ENCODE peak calls at places on chromosomes 6 and 20, in six cellular contexts. One of them, this sample, is unnamed.

GRCh38 chr6:158564243-158565121 is 4.6 kb downstream of the TMEM181 start:
- DNase-seq in kidney epithelial cell: no peak
- DNase-seq in astrocyte: no peak
- DNase-seq in dorsolateral prefrontal cortex: no peak
- DNase-seq in A549: no peak
- DNase-seq in vagina: no peak
- DNase-seq in this sample: no peak

GRCh38 chr6:152356659-152357058 is 280.5 kb downstream of the SYNE1 start:
- DNase-seq in astrocyte: no peak
- DNase-seq in dorsolateral prefrontal cortex: no peak
- DNase-seq in A549: no peak
- DNase-seq in vagina: no peak
- DNase-seq in kidney epithelial cell: no peak
- DNase-seq in this sample: no peak

GRCh38 chr6:15561447-15562199 is 101.2 kb downstream of the DTNBP1 start:
- DNase-seq in vagina: no peak
- DNase-seq in dorsolateral prefrontal cortex: no peak
- DNase-seq in A549: no peak
- DNase-seq in kidney epithelial cell: no peak
- DNase-seq in astrocyte: no peak
- DNase-seq in this sample: no peak

GRCh38 chr6:85401186-85402062 is 48.5 kb upstream of the NT5E start:
- DNase-seq in A549: no peak
- DNase-seq in vagina: no peak
- DNase-seq in astrocyte: no peak
- DNase-seq in dorsolateral prefrontal cortex: no peak
- DNase-seq in kidney epithelial cell: no peak
- DNase-seq in this sample: no peak

GRCh38 chr6:6006428-6007310 is at the start of gene NRN1:
- DNase-seq in dorsolateral prefrontal cortex: no peak
- DNase-seq in kidney epithelial cell: no peak
- DNase-seq in vagina: no peak
- DNase-seq in astrocyte: no peak
- DNase-seq in A549: no peak
- DNase-seq in this sample: no peak

GRCh38 chr20:62356948-62357667 is 10.0 kb downstream of the LAMA5 start:
- DNase-seq in dorsolateral prefrontal cortex: no peak
- DNase-seq in kidney epithelial cell: no peak
- DNase-seq in A549: no peak
- DNase-seq in astrocyte: peak; percentile 59
- DNase-seq in vagina: no peak
- DNase-seq in this sample: no peak

GRCh38 chr6:357261-357790 is 34.2 kb upstream of the IRF4 start:
- DNase-seq in astrocyte: no peak
- DNase-seq in dorsolateral prefrontal cortex: no peak
- DNase-seq in kidney epithelial cell: no peak
- DNase-seq in vagina: no peak
- DNase-seq in A549: no peak
- DNase-seq in this sample: no peak

GRCh38 chr6:93580441-93580840 is 161.1 kb upstream of the EPHA7 start:
- DNase-seq in A549: no peak
- DNase-seq in vagina: no peak
- DNase-seq in kidney epithelial cell: no peak
- DNase-seq in dorsolateral prefrontal cortex: no peak
- DNase-seq in astrocyte: no peak
- DNase-seq in this sample: no peak

GRCh38 chr6:4776967-4777925 is 1.0 kb downstream of the CDYL start:
- DNase-seq in dorsolateral prefrontal cortex: no peak
- DNase-seq in astrocyte: peak; percentile 27
- DNase-seq in kidney epithelial cell: no peak
- DNase-seq in vagina: no peak
- DNase-seq in A549: no peak
- DNase-seq in this sample: no peak

GRCh38 chr20:31835977-31836852 is 9.2 kb downstream of the FOXS1 start:
- DNase-seq in astrocyte: peak; percentile 91
- DNase-seq in dorsolateral prefrontal cortex: peak; percentile 67
- DNase-seq in A549: peak; percentile 56
- DNase-seq in vagina: no peak
- DNase-seq in kidney epithelial cell: peak; percentile 87
- DNase-seq in this sample: no peak

GRCh38 chr6:142275146-142276006 is 26.4 kb upstream of the ADGRG6 start:
- DNase-seq in vagina: no peak
- DNase-seq in A549: peak; percentile 6
- DNase-seq in dorsolateral prefrontal cortex: no peak
- DNase-seq in astrocyte: peak; percentile 6
- DNase-seq in kidney epithelial cell: peak; percentile 25
- DNase-seq in this sample: no peak

GRCh38 chr6:53306819-53307347 is 41.9 kb downstream of the ELOVL5 start:
- DNase-seq in kidney epithelial cell: peak; percentile 87
- DNase-seq in A549: no peak
- DNase-seq in vagina: no peak
- DNase-seq in astrocyte: peak; percentile 75
- DNase-seq in dorsolateral prefrontal cortex: no peak
- DNase-seq in this sample: no peak

GRCh38 chr20:10249048-10249770 is 30.6 kb downstream of the SNAP25 start:
- DNase-seq in astrocyte: peak; percentile 23
- DNase-seq in A549: peak; percentile 51
- DNase-seq in dorsolateral prefrontal cortex: no peak
- DNase-seq in kidney epithelial cell: no peak
- DNase-seq in vagina: no peak
- DNase-seq in this sample: no peak

GRCh38 chr6:78308025-78308424 is 559.3 kb upstream of the IRAK1BP1 start:
- DNase-seq in A549: no peak
- DNase-seq in kidney epithelial cell: no peak
- DNase-seq in dorsolateral prefrontal cortex: no peak
- DNase-seq in astrocyte: no peak
- DNase-seq in vagina: no peak
- DNase-seq in this sample: no peak

GRCh38 chr20:35630636-35631035 is 15.0 kb downstream of the SPAG4 start:
- DNase-seq in kidney epithelial cell: no peak
- DNase-seq in dorsolateral prefrontal cortex: no peak
- DNase-seq in astrocyte: no peak
- DNase-seq in vagina: no peak
- DNase-seq in A549: no peak
- DNase-seq in this sample: no peak

GRCh38 chr6:111653434-111653833 is 47.8 kb upstream of the TRAF3IP2 start:
- DNase-seq in A549: no peak
- DNase-seq in dorsolateral prefrontal cortex: no peak
- DNase-seq in vagina: no peak
- DNase-seq in kidney epithelial cell: no peak
- DNase-seq in astrocyte: no peak
- DNase-seq in this sample: no peak

GRCh38 chr6:26372308-26373144 is 7.5 kb downstream of the BTN3A2 start:
- DNase-seq in kidney epithelial cell: no peak
- DNase-seq in dorsolateral prefrontal cortex: no peak
- DNase-seq in vagina: no peak
- DNase-seq in astrocyte: no peak
- DNase-seq in A549: no peak
- DNase-seq in this sample: no peak

GRCh38 chr20:33167859-33168258 is at the start of gene BPIFA2:
- DNase-seq in A549: no peak
- DNase-seq in dorsolateral prefrontal cortex: no peak
- DNase-seq in kidney epithelial cell: no peak
- DNase-seq in vagina: no peak
- DNase-seq in astrocyte: no peak
- DNase-seq in this sample: no peak

GRCh38 chr20:33172781-33173180 is 4.8 kb downstream of the BPIFA2 start:
- DNase-seq in kidney epithelial cell: no peak
- DNase-seq in astrocyte: no peak
- DNase-seq in A549: no peak
- DNase-seq in dorsolateral prefrontal cortex: no peak
- DNase-seq in vagina: no peak
- DNase-seq in this sample: no peak

GRCh38 chr20:33165416-33166055 is 2.4 kb upstream of the BPIFA2 start:
- DNase-seq in kidney epithelial cell: no peak
- DNase-seq in A549: no peak
- DNase-seq in astrocyte: no peak
- DNase-seq in vagina: no peak
- DNase-seq in dorsolateral prefrontal cortex: no peak
- DNase-seq in this sample: no peak

GRCh38 chr20:33166533-33167113 is 1.3 kb upstream of the BPIFA2 start:
- DNase-seq in A549: no peak
- DNase-seq in kidney epithelial cell: no peak
- DNase-seq in vagina: no peak
- DNase-seq in astrocyte: no peak
- DNase-seq in dorsolateral prefrontal cortex: no peak
- DNase-seq in this sample: no peak

DNA sequence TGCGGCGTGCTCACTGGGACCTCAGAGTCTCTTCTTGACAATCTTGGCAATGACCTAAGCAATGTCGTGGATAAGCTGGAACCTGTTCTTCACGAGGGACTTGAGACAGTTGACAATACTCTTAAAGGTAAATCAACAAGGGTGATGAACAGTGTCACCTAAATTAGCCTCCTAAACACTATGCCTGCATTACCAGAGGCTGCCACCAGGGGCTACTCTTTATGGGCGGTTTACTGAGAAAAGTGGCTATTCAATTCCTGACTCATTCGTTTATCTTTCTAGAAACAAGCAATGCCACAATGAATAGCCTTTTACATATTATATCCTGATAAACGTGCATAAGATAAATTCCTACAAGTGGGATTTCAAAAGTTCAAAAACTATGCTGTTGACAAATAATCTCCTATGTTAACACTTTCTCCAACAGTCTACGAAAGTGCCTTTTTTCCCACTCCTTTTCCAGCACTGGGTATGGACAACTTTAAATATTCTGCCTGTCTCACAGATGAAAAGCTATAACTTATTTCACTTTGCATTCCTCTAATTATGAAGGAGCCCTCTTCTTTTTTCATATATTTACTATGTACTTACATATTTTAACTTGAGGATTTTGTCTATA is 1.3 kb downstream of the BPIFA2 start:
- DNase-seq in astrocyte: no peak
- DNase-seq in dorsolateral prefrontal cortex: no peak
- DNase-seq in A549: no peak
- DNase-seq in vagina: no peak
- DNase-seq in kidney epithelial cell: no peak
- DNase-seq in this sample: no peak
- TF ChIP-seq CTCF in astrocyte: peak; percentile 41
- TF ChIP-seq CTCF in dorsolateral prefrontal cortex: no peak
- TF ChIP-seq CTCF in A549: peak; percentile 1
- TF ChIP-seq CTCF in vagina: no peak
- TF ChIP-seq CTCF in kidney epithelial cell: peak; percentile 52
- TF ChIP-seq CTCF in this sample: peak; percentile 15

GRCh38 chr6:134806151-134806550 is 143.8 kb downstream of the ALDH8A1 start:
- DNase-seq in A549: no peak
- DNase-seq in kidney epithelial cell: no peak
- DNase-seq in vagina: no peak
- DNase-seq in dorsolateral prefrontal cortex: no peak
- DNase-seq in astrocyte: no peak
- DNase-seq in this sample: no peak

GRCh38 chr6:134805163-134805562 is 144.7 kb downstream of the ALDH8A1 start:
- DNase-seq in A549: no peak
- DNase-seq in dorsolateral prefrontal cortex: no peak
- DNase-seq in kidney epithelial cell: no peak
- DNase-seq in astrocyte: no peak
- DNase-seq in vagina: no peak
- DNase-seq in this sample: no peak

GRCh38 chr6:134797400-134798113 is 152.3 kb downstream of the ALDH8A1 start:
- DNase-seq in vagina: no peak
- DNase-seq in A549: no peak
- DNase-seq in kidney epithelial cell: no peak
- DNase-seq in dorsolateral prefrontal cortex: no peak
- DNase-seq in astrocyte: no peak
- DNase-seq in this sample: no peak

DNA sequence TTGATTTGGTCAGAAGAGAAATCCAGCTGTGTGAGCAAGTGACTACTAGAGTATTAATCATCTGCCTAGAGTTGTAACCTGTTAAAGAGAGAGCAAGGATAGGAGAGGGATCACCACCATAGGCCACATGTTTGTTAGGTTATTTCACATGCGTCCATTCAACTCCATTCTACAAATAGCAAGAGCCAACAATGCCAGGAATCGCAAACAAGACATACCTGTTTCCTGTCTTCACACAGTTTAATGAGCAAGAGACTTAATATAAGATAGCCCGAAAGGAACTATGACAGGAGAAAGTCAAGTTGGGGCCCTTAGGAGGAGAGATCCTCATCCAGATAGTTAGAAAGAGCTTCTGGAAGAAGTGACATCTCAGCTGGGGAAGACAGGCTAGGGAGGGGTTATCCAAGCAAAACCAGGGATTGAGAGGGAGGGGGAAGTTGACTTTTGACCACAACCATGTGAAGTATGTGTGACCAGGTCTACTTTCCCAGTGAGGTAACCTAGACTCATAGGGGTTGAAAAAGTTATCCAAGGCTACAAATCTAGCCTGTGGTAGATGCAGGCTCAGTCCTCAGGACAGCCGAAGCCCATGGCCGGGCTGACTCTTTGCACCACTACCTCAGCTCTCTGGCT is 147.4 kb downstream of the ALDH8A1 start:
- DNase-seq in astrocyte: peak; percentile 79
- DNase-seq in dorsolateral prefrontal cortex: no peak
- DNase-seq in A549: no peak
- DNase-seq in kidney epithelial cell: peak; percentile 78
- DNase-seq in vagina: no peak
- DNase-seq in this sample: no peak
- H3K4me3 ChIP-seq in astrocyte: no peak overlapping the region
- H3K4me3 ChIP-seq in dorsolateral prefrontal cortex: no peak overlapping the region
- H3K4me3 ChIP-seq in A549: no peak overlapping the region
- H3K4me3 ChIP-seq in kidney epithelial cell: no peak overlapping the region
- H3K4me3 ChIP-seq in vagina: no peak overlapping the region
- H3K4me3 ChIP-seq in this sample: no peak overlapping the region

DNA sequence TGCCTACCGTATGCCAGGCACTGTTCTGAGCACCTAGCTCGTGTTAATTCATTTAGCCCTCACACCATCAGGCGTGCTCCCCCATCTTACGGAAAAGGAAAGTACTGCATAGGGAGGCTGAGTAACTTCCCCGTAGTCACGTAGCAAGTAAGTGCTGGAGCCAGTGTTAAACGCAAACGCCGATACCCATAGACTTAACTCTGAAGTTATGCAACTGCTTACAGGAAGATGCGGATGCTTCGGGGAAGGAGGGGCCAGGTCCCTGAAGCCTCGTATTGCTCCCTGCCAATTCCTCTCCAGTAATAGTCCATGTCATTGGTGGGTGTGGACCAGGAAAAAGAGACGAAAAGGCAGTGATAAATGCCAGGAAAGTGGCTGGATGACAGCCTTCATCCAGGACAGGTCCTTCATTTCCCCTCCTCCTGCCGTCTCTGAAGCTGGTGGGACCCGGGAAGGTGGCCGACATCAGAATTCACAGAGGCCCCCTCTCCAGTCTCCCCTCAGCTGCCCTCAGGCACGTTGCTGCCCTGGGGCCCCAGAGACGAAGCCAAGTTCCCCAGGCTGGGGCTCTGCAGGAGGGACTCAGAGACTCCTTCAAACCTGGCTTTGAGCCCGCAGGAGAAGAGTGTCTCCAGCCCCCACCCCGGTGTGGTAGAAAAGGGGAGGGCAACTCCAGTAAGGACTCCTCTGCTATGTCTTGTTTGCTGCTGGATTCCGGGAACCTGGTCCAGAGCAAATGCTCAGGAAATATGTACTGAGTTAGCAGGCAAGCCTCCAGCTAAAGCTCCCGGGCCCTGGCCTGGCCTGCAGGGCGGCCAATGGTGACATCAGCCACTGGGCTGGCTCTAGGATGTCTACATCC is 37.7 kb downstream of the RAB44 start:
- DNase-seq in astrocyte: peak; percentile 69
- DNase-seq in vagina: peak; percentile 98
- DNase-seq in A549: no peak
- DNase-seq in kidney epithelial cell: no peak
- DNase-seq in dorsolateral prefrontal cortex: no peak
- DNase-seq in this sample: peak; percentile 91
- TF ChIP-seq CTCF in astrocyte: no peak
- TF ChIP-seq CTCF in vagina: no peak
- TF ChIP-seq CTCF in A549: no peak
- TF ChIP-seq CTCF in kidney epithelial cell: no peak
- TF ChIP-seq CTCF in dorsolateral prefrontal cortex: no peak
- TF ChIP-seq CTCF in this sample: peak; percentile 23

GRCh38 chr6:36444470-36444869 is 1.7 kb downstream of the KCTD20 start:
- DNase-seq in A549: no peak
- DNase-seq in astrocyte: peak; percentile 90
- DNase-seq in dorsolateral prefrontal cortex: no peak
- DNase-seq in vagina: no peak
- DNase-seq in kidney epithelial cell: no peak
- DNase-seq in this sample: no peak
- H3K4me3 ChIP-seq in A549: peak overlapping the region; percentile 84
- H3K4me3 ChIP-seq in astrocyte: peak overlapping the region; percentile 78
- H3K4me3 ChIP-seq in dorsolateral prefrontal cortex: peak overlapping the region; percentile 89
- H3K4me3 ChIP-seq in vagina: peak overlapping the region; percentile 95
- H3K4me3 ChIP-seq in kidney epithelial cell: peak overlapping the region; percentile 67
- H3K4me3 ChIP-seq in this sample: peak overlapping the region; percentile 84